ENCODE peak calls at places on chromosomes 16 and 17, in five cellular contexts. B, S, I, U and G are unnamed samples. For H3K4me1 and H3K27me3, the result is how much of the 10 kb centered on the place peaks cover.

GRCh38 chr17:37182786-37183185 is 193.0 kb upstream of the C17orf78 start:
- DNase-seq in S (peak), I (peak), B (no peak), U (no peak), G (no peak)

GRCh38 chr17:38459556-38459955 is 31.3 kb downstream of the ARHGAP23 start:
- DNase-seq in I (no peak), B (peak), U (peak), S (no peak), G (no peak)

GRCh38 chr17:63675607-63676539 is 24.1 kb downstream of the LIMD2 start:
- DNase-seq in U (peak), S (peak), I (peak), B (no peak), G (no peak)

GRCh38 chr17:62572488-62573469 is 54.7 kb upstream of the MRC2 start:
- DNase-seq in S (peak), I (peak), B (no peak), U (no peak), G (no peak)

GRCh38 chr16:49699718-49700117 is 156.2 kb downstream of the ZNF423 start:
- DNase-seq in U (peak), I (no peak), B (no peak), S (no peak), G (no peak)

GRCh38 chr16:4052096-4052495 is 64.1 kb downstream of the ADCY9 start:
- DNase-seq in I (no peak), S (no peak), B (no peak), U (no peak), G (no peak)

GRCh38 chr16:4488486-4488967 is 12.3 kb downstream of the HMOX2 start:
- DNase-seq in I (peak), U (no peak), S (peak), B (no peak), G (peak)

GRCh38 chr17:76155988-76156661 is 15.1 kb upstream of the FOXJ1 start:
- DNase-seq in I (no peak), B (no peak), U (no peak), S (no peak), G (no peak)

GRCh38 chr17:77602062-77602746 is 356.3 kb upstream of the TNRC6C start:
- DNase-seq in S (peak), B (no peak), I (peak), U (peak), G (no peak)

GRCh38 chr17:76125391-76125675 is 15.7 kb downstream of the FOXJ1 start:
- DNase-seq in B (no peak), U (no peak), I (no peak), S (no peak), G (no peak)

GRCh38 chr16:483351-484075 is 44.0 kb upstream of the CAPN15 start:
- DNase-seq in B (peak), U (no peak), S (peak), I (peak), G (no peak)

GRCh38 chr17:37064956-37065355 is 116.2 kb downstream of the AATF start:
- DNase-seq in B (no peak), U (no peak), S (no peak), I (no peak), G (no peak)

GRCh38 chr17:82862758-82863645 is 23.2 kb upstream of the ZNF750 start:
- DNase-seq in B (peak), U (no peak), S (no peak), I (no peak), G (no peak)

GRCh38 chr16:693766-694165 is 3.6 kb upstream of the WDR24 start:
- DNase-seq in B (no peak), I (no peak), S (no peak), U (no peak), G (no peak)

GRCh38 chr16:19389246-19389645 is 28.4 kb upstream of the TMC5 start:
- DNase-seq in I (peak), U (peak), B (peak), S (no peak), G (no peak)

GRCh38 chr16:27449434-27450188 is 47.6 kb downstream of the IL21R start:
- DNase-seq in B (no peak), S (no peak), I (no peak), U (no peak), G (no peak)

GRCh38 chr17:52181842-52182241 is 23.3 kb upstream of the CA10 start:
- DNase-seq in B (peak), S (no peak), I (no peak), U (no peak), G (no peak)

GRCh38 chr17:21043296-21044232 is 753 bp upstream of the USP22 start:
- DNase-seq in S (peak), U (peak), I (peak), B (peak), G (peak)

GRCh38 chr16:5972747-5973146 is 875.2 kb upstream of the EEF2KMT start:
- DNase-seq in I (no peak), B (no peak), S (no peak), U (no peak), G (no peak)
- H3K4me1 ChIP-seq in I (under half), B (under half), S (under half), U (under half), G (under half)

GRCh38 chr17:17713839-17714238 is 32.6 kb downstream of the RAI1 start:
- DNase-seq in I (peak), U (peak), S (peak), B (no peak), G (no peak)
- H3K27me3 ChIP-seq in I (under half), U (under half), S (under half), B (under half), G (under half)

GRCh38 chr17:57918017-57918895 is 37.0 kb downstream of the CUEDC1 start:
- DNase-seq in B (peak), U (no peak), S (peak), I (peak), G (no peak)
- H3K4me1 ChIP-seq in B (half or more), U (half or more), S (under half), I (under half), G (under half)

DNA sequence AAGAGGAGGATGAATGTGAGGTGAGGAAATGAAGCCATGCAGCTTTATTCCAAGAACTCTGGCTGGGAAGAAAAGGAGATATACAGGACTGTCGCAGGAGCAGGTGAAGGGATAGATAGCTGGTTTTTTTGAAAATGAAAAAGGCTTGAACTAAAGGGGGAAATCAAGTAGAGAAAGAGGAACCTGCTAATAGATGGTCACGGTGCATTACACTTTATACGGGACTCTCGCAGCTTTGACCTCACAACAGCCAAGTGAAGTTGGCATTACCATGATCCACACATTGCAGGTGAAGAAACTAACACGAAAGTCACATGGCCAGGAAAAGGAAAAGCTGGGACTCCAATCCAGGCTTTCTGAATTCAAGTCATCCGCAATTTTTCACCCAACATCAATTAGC is 86.9 kb downstream of the HS3ST2 start:
- DNase-seq in S (no peak), I (no peak), B (no peak), U (no peak), G (no peak)
- H3K27me3 ChIP-seq in S (under half), I (under half), B (under half), U (half or more), G (under half)

GRCh38 chr16:57036945-57037344 is 47.6 kb downstream of the NLRC5 start:
- DNase-seq in B (no peak), S (no peak), I (no peak), U (no peak), G (no peak)
- H3K4me1 ChIP-seq in B (under half), S (under half), I (under half), U (under half), G (half or more)

GRCh38 chr16:77890075-77890474 is 101.7 kb downstream of the VAT1L start:
- DNase-seq in B (no peak), U (no peak), S (no peak), I (no peak), G (no peak)
- H3K27me3 ChIP-seq in B (under half), U (under half), S (under half), I (under half), G (under half)

DNA sequence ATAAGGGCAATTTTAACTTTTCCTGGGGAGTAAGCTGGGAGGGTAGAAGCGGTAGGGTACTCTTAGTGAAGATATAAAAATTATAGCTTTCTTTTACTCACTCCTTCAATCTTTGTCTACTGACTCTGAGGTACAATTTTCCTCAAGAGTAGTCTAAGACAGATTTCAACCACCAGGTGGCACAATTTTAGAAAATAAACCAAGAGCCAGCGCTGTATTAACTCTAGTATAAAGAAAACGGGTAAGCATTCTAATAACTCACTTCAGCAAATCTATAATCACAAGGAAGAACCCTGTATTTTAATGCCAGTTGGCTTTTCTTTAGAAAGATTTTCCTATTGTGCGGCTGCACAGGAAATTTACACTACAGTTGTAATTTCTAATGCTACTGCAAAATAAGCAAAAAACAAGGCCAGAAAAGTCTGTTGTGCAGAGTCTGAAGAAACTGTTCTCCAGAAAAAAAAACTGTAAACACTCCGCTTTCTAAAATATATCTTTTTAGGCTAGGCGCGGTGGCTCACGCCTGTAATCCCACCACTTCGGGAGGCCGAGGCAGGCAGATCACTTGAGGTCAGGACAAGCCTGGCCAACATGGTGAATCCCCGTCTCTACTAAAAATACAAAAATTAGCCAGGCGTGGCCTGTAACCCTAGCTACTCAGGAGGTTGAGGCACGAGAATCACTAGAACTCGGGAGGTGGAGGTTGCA is 1.9 kb downstream of the CMC2 start:
- DNase-seq in S (peak), B (peak), I (peak), U (no peak), G (peak)
- H3K4me1 ChIP-seq in S (under half), B (under half), I (under half), U (under half), G (under half)

DNA sequence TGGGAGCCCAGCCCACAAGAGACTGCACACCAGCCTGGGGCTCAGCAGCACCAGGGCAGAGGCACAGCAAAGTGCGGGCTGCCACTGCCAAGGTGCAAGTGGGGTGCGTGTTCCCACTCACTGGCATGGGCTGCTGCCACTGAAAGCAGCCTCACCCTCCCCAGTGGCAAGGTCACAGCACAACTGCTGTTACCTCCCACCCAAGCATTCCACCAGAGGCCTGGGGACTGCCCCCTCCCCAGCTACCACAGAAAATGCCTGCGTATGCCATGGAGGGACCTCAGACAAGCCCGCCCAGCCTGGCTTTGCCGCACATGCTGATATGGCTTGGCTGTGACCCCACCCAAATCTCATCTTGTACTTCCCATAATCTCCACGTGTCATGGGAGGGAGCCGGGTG is 33.1 kb downstream of the MEAK7 start:
- DNase-seq in I (no peak), U (no peak), S (no peak), B (no peak), G (no peak)
- H3K27me3 ChIP-seq in I (under half), U (under half), S (under half), B (under half), G (under half)

GRCh38 chr16:54048994-54049929 is 237.3 kb downstream of the IRX3 start:
- DNase-seq in I (no peak), U (no peak), S (no peak), B (peak), G (no peak)
- H3K4me1 ChIP-seq in I (under half), U (under half), S (under half), B (under half), G (under half)

GRCh38 chr17:79135628-79136405 is 61.2 kb downstream of the ENGASE start:
- DNase-seq in B (no peak), U (no peak), S (no peak), I (no peak), G (no peak)
- H3K27me3 ChIP-seq in B (under half), U (half or more), S (under half), I (under half), G (under half)